ENCODE peak calls at places on chromosomes 16 and 17, in four cellular contexts. One of them, this sample, is unnamed.

GRCh38 chr17:42680331-42680808 is 1.3 kb downstream of the CCR10 start:
- DNase-seq in activated CD4-positive, alpha-beta T cell treated with anti-CD3 and anti-CD28 coated beads for 48 hours: no peak
- DNase-seq in HT1080: no peak
- DNase-seq in tibial artery: peak
- DNase-seq in this sample: no peak

GRCh38 chr16:52141871-52142270 is 405.1 kb downstream of the TOX3 start:
- DNase-seq in activated CD4-positive, alpha-beta T cell treated with anti-CD3 and anti-CD28 coated beads for 48 hours: no peak
- DNase-seq in HT1080: peak
- DNase-seq in tibial artery: no peak
- DNase-seq in this sample: no peak

GRCh38 chr17:38451840-38452529 is 23.7 kb downstream of the ARHGAP23 start:
- DNase-seq in activated CD4-positive, alpha-beta T cell treated with anti-CD3 and anti-CD28 coated beads for 48 hours: no peak
- DNase-seq in HT1080: peak
- DNase-seq in tibial artery: no peak
- DNase-seq in this sample: no peak

GRCh38 chr17:74431568-74432483 is at the start of gene GPRC5C:
- DNase-seq in activated CD4-positive, alpha-beta T cell treated with anti-CD3 and anti-CD28 coated beads for 48 hours: peak
- DNase-seq in HT1080: no peak
- DNase-seq in tibial artery: peak
- DNase-seq in this sample: no peak

GRCh38 chr17:36934144-36934758 is 3.0 kb upstream of the LHX1 start:
- DNase-seq in activated CD4-positive, alpha-beta T cell treated with anti-CD3 and anti-CD28 coated beads for 48 hours: no peak
- DNase-seq in HT1080: no peak
- DNase-seq in tibial artery: no peak
- DNase-seq in this sample: no peak

GRCh38 chr16:77599793-77600415 is 122.4 kb upstream of the NUDT7 start:
- DNase-seq in activated CD4-positive, alpha-beta T cell treated with anti-CD3 and anti-CD28 coated beads for 48 hours: peak
- DNase-seq in HT1080: peak
- DNase-seq in tibial artery: no peak
- DNase-seq in this sample: no peak

GRCh38 chr17:5241861-5242671 is 7.4 kb upstream of the SCIMP start:
- DNase-seq in activated CD4-positive, alpha-beta T cell treated with anti-CD3 and anti-CD28 coated beads for 48 hours: peak
- DNase-seq in HT1080: no peak
- DNase-seq in tibial artery: no peak
- DNase-seq in this sample: no peak

GRCh38 chr16:84518804-84519341 is 14.4 kb upstream of the MEAK7 start:
- DNase-seq in activated CD4-positive, alpha-beta T cell treated with anti-CD3 and anti-CD28 coated beads for 48 hours: peak
- DNase-seq in HT1080: no peak
- DNase-seq in tibial artery: no peak
- DNase-seq in this sample: no peak

GRCh38 chr16:31451681-31452351 is 7.5 kb upstream of the ARMC5 start:
- DNase-seq in activated CD4-positive, alpha-beta T cell treated with anti-CD3 and anti-CD28 coated beads for 48 hours: peak
- DNase-seq in HT1080: peak
- DNase-seq in tibial artery: peak
- DNase-seq in this sample: peak

This sample was measured in globus pallidus.